ENCODE peak calls at places on chromosomes 5 and 9, in nine cellular contexts. X is stomach; O is A549; N is pancreas; Q is uterus; K is CD4-positive, alpha-beta T cell; Y is dorsolateral prefrontal cortex; M is neural crest cell; Z is mucosa of descending colon. R is an unnamed sample.

GRCh38 chr9:38435526-38435925 is 11.3 kb upstream of the IGFBPL1 start:
- DNase-seq in X (no peak), O (no peak), N (no peak), Q (no peak), K (no peak), Y (no peak), M (no peak), Z (no peak), R (no peak)

GRCh38 chr5:132180134-132180745 is 47.4 kb downstream of the P4HA2 start:
- DNase-seq in X (no peak), O (peak), N (no peak), Q (no peak), K (no peak), Y (no peak), M (no peak), Z (no peak), R (no peak)

GRCh38 chr5:79225026-79225425 is 10.9 kb upstream of the JMY start:
- DNase-seq in X (no peak), O (no peak), N (no peak), Q (no peak), K (no peak), Y (no peak), M (no peak), Z (no peak), R (no peak)

GRCh38 chr9:17160327-17160726 is 25.5 kb downstream of the CNTLN start:
- DNase-seq in X (no peak), O (no peak), N (no peak), Q (no peak), K (no peak), Y (no peak), M (no peak), Z (no peak), R (no peak)

GRCh38 chr5:126965487-126965886 is 64.9 kb downstream of the MARCHF3 start:
- DNase-seq in X (no peak), O (no peak), N (no peak), Q (no peak), K (no peak), Y (no peak), M (no peak), Z (no peak), R (no peak)

GRCh38 chr5:85268194-85268593 is 883.5 kb upstream of the EDIL3 start:
- DNase-seq in X (no peak), O (no peak), N (no peak), Q (no peak), K (no peak), Y (no peak), M (no peak), Z (no peak), R (no peak)

GRCh38 chr9:121784706-121785426 is 133.4 kb downstream of the DAB2IP start:
- DNase-seq in X (peak), O (no peak), N (no peak), Q (peak), K (no peak), Y (no peak), M (no peak), Z (no peak), R (peak)

GRCh38 chr9:98254236-98255063 is 999 bp downstream of the TBC1D2 start:
- DNase-seq in X (no peak), O (no peak), N (no peak), Q (no peak), K (no peak), Y (no peak), M (no peak), Z (no peak), R (no peak)

GRCh38 chr9:107848598-107848997 is 359.0 kb upstream of the KLF4 start:
- DNase-seq in X (no peak), O (no peak), N (no peak), Q (no peak), K (no peak), Y (no peak), M (no peak), Z (no peak), R (no peak)

GRCh38 chr5:39149966-39150365 is 69.4 kb downstream of the FYB1 start:
- DNase-seq in X (no peak), O (no peak), N (no peak), Q (no peak), K (no peak), Y (no peak), M (no peak), Z (no peak), R (no peak)

GRCh38 chr9:132365986-132366385 is 11.2 kb upstream of the SETX start:
- DNase-seq in X (no peak), O (no peak), N (no peak), Q (no peak), K (no peak), Y (no peak), M (no peak), Z (no peak), R (no peak)

GRCh38 chr5:52743970-52744369 is 43.7 kb upstream of the ITGA1 start:
- DNase-seq in X (no peak), O (no peak), N (no peak), Q (no peak), K (no peak), Y (no peak), M (no peak), Z (no peak), R (no peak)

GRCh38 chr9:131776473-131776872 is 36.6 kb upstream of the RAPGEF1 start:
- DNase-seq in X (no peak), O (peak), N (no peak), Q (no peak), K (no peak), Y (no peak), M (peak), Z (peak), R (no peak)

GRCh38 chr5:132484386-132484715 is 6.2 kb downstream of the IRF1 start:
- DNase-seq in X (peak), O (no peak), N (no peak), Q (peak), K (no peak), Y (no peak), M (no peak), Z (no peak), R (no peak)

GRCh38 chr5:101590384-101590783 is 687.3 kb upstream of the ST8SIA4 start:
- DNase-seq in X (no peak), O (no peak), N (no peak), Q (no peak), K (no peak), Y (no peak), M (no peak), Z (no peak), R (no peak)

GRCh38 chr5:178551059-178551458 is 39.1 kb downstream of the COL23A1 start:
- DNase-seq in X (no peak), O (peak), N (no peak), Q (no peak), K (no peak), Y (no peak), M (no peak), Z (no peak), R (no peak)

GRCh38 chr9:107397076-107398049 is 92.2 kb downstream of the KLF4 start:
- DNase-seq in X (peak), O (no peak), N (no peak), Q (no peak), K (no peak), Y (no peak), M (no peak), Z (no peak), R (no peak)

GRCh38 chr9:2158111-2158610 is 143.0 kb downstream of the SMARCA2 start:
- DNase-seq in X (peak), O (peak), N (no peak), Q (peak), K (peak), Y (peak), M (peak), Z (peak), R (no peak)
- TF ChIP-seq CTCF in X (no peak), O (no peak), N (no peak), Q (no peak), K (no peak), Y (no peak), M (peak), Z (no peak), R (peak)

GRCh38 chr5:176415240-176416122 is 858 bp downstream of the CLTB start:
- DNase-seq in X (peak), O (peak), N (peak), Q (peak), K (no peak), Y (no peak), M (peak), Z (peak), R (no peak)

GRCh38 chr5:176416965-176417364 is 626 bp upstream of the CLTB start:
- DNase-seq in X (no peak), O (no peak), N (no peak), Q (no peak), K (no peak), Y (no peak), M (no peak), Z (peak), R (no peak)

GRCh38 chr5:176414704-176415103 is 1.6 kb downstream of the CLTB start:
- DNase-seq in X (no peak), O (no peak), N (no peak), Q (no peak), K (no peak), Y (no peak), M (no peak), Z (no peak), R (no peak)

GRCh38 chr5:176418251-176418650 is 1.9 kb upstream of the CLTB start:
- DNase-seq in X (peak), O (peak), N (no peak), Q (no peak), K (no peak), Y (no peak), M (no peak), Z (no peak), R (no peak)

DNA sequence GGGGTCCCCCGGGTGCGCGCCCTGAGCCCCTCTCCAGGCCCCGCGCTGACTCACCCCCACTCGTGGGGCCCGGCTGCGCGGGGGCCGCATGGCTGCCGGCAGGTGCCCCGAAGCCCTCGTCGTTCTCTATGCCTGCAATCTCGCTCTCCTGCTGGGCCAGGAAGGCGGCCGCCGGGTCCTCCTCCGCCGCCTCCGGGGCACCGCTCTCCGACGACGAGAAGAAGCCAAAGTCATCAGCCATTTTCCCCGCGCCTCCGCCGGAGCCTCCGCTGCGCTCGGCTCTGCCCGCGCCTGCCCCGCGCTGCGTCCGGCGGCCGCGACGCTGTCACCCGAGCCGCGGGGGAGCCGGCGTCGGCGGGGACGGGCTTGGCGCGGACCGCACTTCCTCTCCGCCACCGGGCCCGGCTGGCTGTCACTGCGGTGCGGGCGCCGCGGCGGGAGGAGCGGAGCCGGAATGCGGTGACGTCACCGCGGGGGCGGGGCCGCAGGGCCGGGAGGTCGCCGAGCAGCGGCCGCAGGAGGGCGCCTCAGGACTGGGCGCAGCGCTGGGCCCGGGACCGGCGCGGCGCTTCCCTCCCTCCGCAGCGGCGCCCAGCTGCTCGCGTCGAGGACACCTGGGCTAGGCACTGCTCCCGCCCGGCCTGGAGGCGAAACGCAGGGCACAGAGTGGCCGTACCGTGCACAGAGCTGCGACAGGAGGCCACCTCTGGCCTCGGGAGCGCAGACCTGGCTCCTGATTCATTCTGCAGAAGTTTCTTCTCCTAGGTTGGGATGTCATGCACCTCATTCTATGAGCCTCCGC is at the start of gene CLTB:
- DNase-seq in X (peak), O (peak), N (peak), Q (peak), K (peak), Y (peak), M (peak), Z (peak), R (peak)
- TF ChIP-seq CTCF in X (peak), O (peak), N (peak), Q (peak), K (peak), Y (peak), M (peak), Z (peak), R (peak)

DNA sequence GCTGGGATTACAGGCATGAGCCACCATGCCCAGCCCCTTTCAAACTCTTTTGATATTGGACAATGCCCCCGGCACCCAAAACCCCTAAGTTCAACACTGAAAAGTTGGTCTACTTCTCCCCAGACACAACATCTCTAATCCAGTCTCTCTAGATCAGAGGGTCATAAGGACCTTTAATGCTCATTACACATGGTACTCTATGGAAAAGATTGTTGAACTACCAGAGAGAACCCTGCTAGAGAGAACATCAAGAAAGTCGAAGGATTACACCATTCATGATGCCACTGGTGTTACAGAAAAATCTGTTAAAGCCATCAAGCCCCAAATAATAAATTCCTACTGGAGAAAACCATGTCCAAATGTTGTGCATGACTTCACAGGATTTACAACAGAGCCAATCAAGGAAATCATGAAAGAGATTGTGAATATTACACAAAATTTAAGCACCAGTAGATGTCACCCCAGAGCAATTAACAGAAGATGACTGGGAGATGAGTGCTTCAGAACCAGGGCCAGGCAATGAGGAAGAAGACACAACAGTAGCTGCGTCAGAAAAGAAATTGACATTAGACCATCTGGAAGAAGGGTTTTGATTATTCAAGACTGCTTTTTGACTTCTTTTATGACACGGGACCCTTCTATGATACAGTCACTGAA is 28.3 kb upstream of the NIPAL4 start:
- DNase-seq in X (no peak), O (peak), N (no peak), Q (no peak), K (no peak), Y (peak), M (no peak), Z (no peak), R (no peak)
- TF ChIP-seq CTCF in X (peak), O (peak), N (no peak), Q (peak), K (peak), Y (peak), M (peak), Z (no peak), R (peak)

GRCh38 chr9:89622933-89623861 is 18.4 kb downstream of the GADD45G start:
- DNase-seq in X (peak), O (no peak), N (no peak), Q (peak), K (no peak), Y (no peak), M (peak), Z (no peak), R (no peak)

GRCh38 chr9:89629096-89629976 is 24.5 kb downstream of the GADD45G start:
- DNase-seq in X (no peak), O (no peak), N (peak), Q (no peak), K (no peak), Y (no peak), M (no peak), Z (no peak), R (no peak)

GRCh38 chr9:89626741-89627265 is 22.0 kb downstream of the GADD45G start:
- DNase-seq in X (no peak), O (no peak), N (no peak), Q (no peak), K (no peak), Y (no peak), M (no peak), Z (no peak), R (no peak)

GRCh38 chr9:89623925-89624420 is 19.2 kb downstream of the GADD45G start:
- DNase-seq in X (peak), O (no peak), N (peak), Q (no peak), K (no peak), Y (peak), M (no peak), Z (no peak), R (no peak)

GRCh38 chr9:89625721-89626687 is 21.2 kb downstream of the GADD45G start:
- DNase-seq in X (no peak), O (no peak), N (no peak), Q (no peak), K (no peak), Y (no peak), M (no peak), Z (no peak), R (no peak)
- TF ChIP-seq CTCF in X (no peak), O (no peak), N (no peak), Q (no peak), K (no peak), Y (no peak), M (no peak), Z (no peak), R (no peak)

GRCh38 chr5:40507095-40507494 is 172.6 kb upstream of the PTGER4 start:
- DNase-seq in X (no peak), O (no peak), N (no peak), Q (no peak), K (no peak), Y (no peak), M (no peak), Z (no peak), R (no peak)
- TF ChIP-seq CTCF in X (no peak), O (no peak), N (no peak), Q (no peak), K (no peak), Y (no peak), M (no peak), Z (no peak), R (peak)

DNA sequence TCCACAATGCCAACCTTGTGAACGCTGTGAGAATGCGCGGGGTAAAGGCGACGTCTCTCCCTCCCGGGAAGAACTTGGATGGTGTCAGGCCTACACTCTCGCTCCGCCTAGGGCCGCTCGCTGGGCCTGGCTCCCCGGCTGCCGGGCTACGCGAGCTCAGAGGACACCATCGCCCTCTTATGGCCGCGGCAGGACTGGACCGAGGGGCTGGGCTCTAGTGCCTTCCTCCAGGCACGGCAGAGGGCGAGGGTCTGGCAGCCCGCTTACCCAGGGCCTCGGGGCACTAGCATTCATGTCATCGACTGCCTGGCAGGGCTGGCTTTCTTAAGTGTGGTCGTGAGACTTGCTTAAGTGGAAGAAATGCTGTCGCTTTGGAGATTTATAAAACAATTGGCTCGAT is 1.2 kb upstream of the EXOSC2 start:
- DNase-seq in X (no peak), O (peak), N (no peak), Q (no peak), K (no peak), Y (no peak), M (peak), Z (peak), R (no peak)
- TF ChIP-seq CTCF in X (no peak), O (no peak), N (no peak), Q (no peak), K (no peak), Y (no peak), M (peak), Z (no peak), R (no peak)

DNA sequence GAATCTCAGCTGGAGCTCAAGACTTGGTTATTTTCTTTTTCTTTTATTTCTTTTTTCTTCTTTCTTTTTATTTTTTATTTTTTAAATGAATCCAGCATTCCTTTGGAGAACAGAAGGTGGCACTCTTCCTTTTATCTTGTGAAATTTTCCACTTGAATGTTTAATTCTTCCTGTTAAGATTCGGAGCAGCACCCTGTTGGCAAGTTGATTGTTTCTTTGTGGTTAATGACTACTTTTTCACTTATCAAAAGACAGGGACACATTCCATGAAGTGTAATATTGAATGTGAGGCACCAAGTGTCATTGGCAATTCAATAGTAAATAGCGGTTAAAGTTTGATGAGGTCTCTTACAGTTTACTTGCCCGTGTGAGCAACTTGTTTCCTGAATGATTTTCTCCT is 240.5 kb upstream of the CHD1 start:
- DNase-seq in X (no peak), O (peak), N (no peak), Q (no peak), K (no peak), Y (no peak), M (no peak), Z (no peak), R (no peak)
- TF ChIP-seq CTCF in X (peak), O (peak), N (no peak), Q (no peak), K (no peak), Y (peak), M (peak), Z (no peak), R (peak)

DNA sequence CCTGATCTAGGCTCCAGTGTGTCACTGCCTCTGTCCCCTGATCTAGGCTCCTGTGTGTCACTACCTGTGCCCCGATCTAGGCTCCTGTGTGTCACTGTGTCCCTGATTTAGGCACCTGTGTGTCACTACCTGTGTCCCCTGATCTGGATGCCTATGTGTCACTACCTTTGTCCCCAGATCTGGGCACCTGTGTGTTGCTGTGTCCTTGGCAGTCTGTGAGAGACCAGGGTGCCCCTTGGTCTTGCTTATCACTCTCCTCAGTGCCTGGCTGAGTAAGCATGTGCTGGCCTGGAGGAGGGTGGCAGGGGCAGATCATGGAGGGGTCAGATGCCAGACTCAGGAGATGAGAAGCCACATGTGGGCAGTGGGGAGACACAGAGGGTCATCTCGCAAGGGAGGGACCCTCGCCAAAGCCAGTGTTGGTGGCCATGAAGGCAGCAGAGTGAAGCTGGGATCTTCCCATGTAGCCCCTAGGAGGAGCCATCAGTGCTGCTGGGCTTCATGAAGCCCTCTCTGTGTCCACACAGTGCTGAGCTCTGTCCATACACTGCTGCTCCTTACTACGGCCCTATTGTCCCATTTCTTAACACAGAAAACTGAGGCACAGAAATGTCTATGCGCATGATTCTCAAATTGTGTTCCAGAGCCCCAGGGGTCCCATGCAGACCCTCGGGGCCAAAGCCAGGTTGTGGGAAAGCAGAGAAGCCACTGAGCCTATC is 15.5 kb downstream of the OLFML2A start:
- DNase-seq in X (no peak), O (no peak), N (no peak), Q (no peak), K (no peak), Y (no peak), M (no peak), Z (no peak), R (no peak)
- TF ChIP-seq CTCF in X (no peak), O (no peak), N (no peak), Q (no peak), K (no peak), Y (no peak), M (no peak), Z (no peak), R (no peak)

GRCh38 chr9:5427005-5427404 is 10.7 kb downstream of the PLGRKT start:
- DNase-seq in X (no peak), O (no peak), N (no peak), Q (no peak), K (no peak), Y (no peak), M (no peak), Z (no peak), R (no peak)

GRCh38 chr9:5428794-5429528 is 8.8 kb downstream of the PLGRKT start:
- DNase-seq in X (no peak), O (no peak), N (no peak), Q (no peak), K (no peak), Y (no peak), M (no peak), Z (no peak), R (no peak)

GRCh38 chr9:5428172-5428571 is 9.6 kb downstream of the PLGRKT start:
- DNase-seq in X (no peak), O (no peak), N (no peak), Q (no peak), K (no peak), Y (no peak), M (no peak), Z (no peak), R (no peak)

GRCh38 chr9:5429873-5430564 is 7.7 kb downstream of the PLGRKT start:
- DNase-seq in X (no peak), O (no peak), N (no peak), Q (no peak), K (no peak), Y (no peak), M (no peak), Z (no peak), R (no peak)

GRCh38 chr9:5430912-5431311 is 6.8 kb downstream of the PLGRKT start:
- DNase-seq in X (no peak), O (no peak), N (no peak), Q (no peak), K (no peak), Y (no peak), M (no peak), Z (no peak), R (no peak)
- TF ChIP-seq CTCF in X (no peak), O (no peak), N (no peak), Q (no peak), K (no peak), Y (no peak), M (peak), Z (no peak), R (peak)

R was measured in osteocyte.